ENCODE peak calls at places on chromosome 5, in nine cellular contexts. A is neural crest cell; H is thyroid gland; S is stimulated activated CD4-positive, alpha-beta T cell treated with anti-CD3 and anti-CD28 coated beads, TNF-alpha, amount 100 ng/mL, for 24 hours; Q is tibial artery; O is H9; X is NCI-H460; E is activated gamma-delta T cell treated with Interleukin-2 at 50 U/mL for 16 hours; L is hippocampal formation. D is an unnamed sample.

GRCh38 chr5:51684794-51685355 is 301.6 kb downstream of the ISL1 start:
- DNase-seq in A (no peak), H (no peak), S (no peak), Q (no peak), O (no peak), X (no peak), E (no peak), L (no peak), D (no peak)

GRCh38 chr5:169302491-169303118 is 1.7 kb upstream of the SLIT3 start:
- DNase-seq in A (peak), H (peak), S (peak), Q (peak), O (peak), X (peak), E (peak), L (peak), D (peak)

GRCh38 chr5:12071455-12071854 is 167.2 kb upstream of the CTNND2 start:
- DNase-seq in A (no peak), H (no peak), S (no peak), Q (no peak), O (no peak), X (no peak), E (no peak), L (no peak), D (no peak)

GRCh38 chr5:127700237-127700766 is 2.9 kb upstream of the CCDC192 start:
- DNase-seq in A (no peak), H (no peak), S (no peak), Q (no peak), O (no peak), X (no peak), E (no peak), L (no peak), D (no peak)

GRCh38 chr5:172370648-172371248 is 83.6 kb downstream of the SH3PXD2B start:
- DNase-seq in A (peak), H (no peak), S (no peak), Q (no peak), O (no peak), X (peak), E (no peak), L (no peak), D (no peak)

GRCh38 chr5:136080483-136081180 is 51.8 kb downstream of the TGFBI start:
- DNase-seq in A (no peak), H (peak), S (peak), Q (peak), O (peak), X (peak), E (peak), L (peak), D (peak)

GRCh38 chr5:115194671-115195070 is 25.0 kb upstream of the TRIM36 start:
- DNase-seq in A (no peak), H (no peak), S (no peak), Q (no peak), O (no peak), X (no peak), E (no peak), L (no peak), D (no peak)

GRCh38 chr5:107542428-107542827 is 128.3 kb downstream of the EFNA5 start:
- DNase-seq in A (no peak), H (peak), S (no peak), Q (peak), O (no peak), X (peak), E (no peak), L (no peak), D (peak)

GRCh38 chr5:171813270-171813669 is 27.7 kb downstream of the SMIM23 start:
- DNase-seq in A (no peak), H (no peak), S (no peak), Q (no peak), O (no peak), X (no peak), E (no peak), L (no peak), D (no peak)

GRCh38 chr5:132003170-132003744 is 8.2 kb downstream of the ACSL6 start:
- DNase-seq in A (peak), H (peak), S (no peak), Q (no peak), O (peak), X (no peak), E (no peak), L (peak), D (no peak)

GRCh38 chr5:43802119-43802518 is 199.1 kb downstream of the NNT start:
- DNase-seq in A (no peak), H (no peak), S (no peak), Q (no peak), O (no peak), X (no peak), E (no peak), L (no peak), D (no peak)

GRCh38 chr5:160009591-160009989 is 651 bp downstream of the TTC1 start:
- DNase-seq in A (no peak), H (peak), S (no peak), Q (no peak), O (no peak), X (no peak), E (no peak), L (no peak), D (no peak)

GRCh38 chr5:25516136-25516535 is 871.4 kb upstream of the CDH10 start:
- DNase-seq in A (no peak), H (no peak), S (no peak), Q (no peak), O (no peak), X (no peak), E (no peak), L (no peak), D (no peak)

GRCh38 chr5:135134686-135135381 is 100.8 kb upstream of the PITX1 start:
- DNase-seq in A (no peak), H (no peak), S (no peak), Q (no peak), O (no peak), X (no peak), E (no peak), L (no peak), D (no peak)

GRCh38 chr5:10452768-10453331 is 11.2 kb downstream of the ROPN1L start:
- DNase-seq in A (no peak), H (no peak), S (no peak), Q (no peak), O (peak), X (peak), E (no peak), L (no peak), D (no peak)

GRCh38 chr5:7850241-7850532 is 746 bp downstream of the CFAP90 start:
- DNase-seq in A (no peak), H (peak), S (no peak), Q (no peak), O (peak), X (no peak), E (peak), L (no peak), D (no peak)

GRCh38 chr5:30659417-30659816 is 534.1 kb upstream of the CDH6 start:
- DNase-seq in A (no peak), H (no peak), S (no peak), Q (no peak), O (no peak), X (no peak), E (no peak), L (no peak), D (no peak)

GRCh38 chr5:73591698-73592501 is 26.4 kb downstream of the UTP15 start:
- DNase-seq in A (no peak), H (no peak), S (no peak), Q (no peak), O (no peak), X (no peak), E (no peak), L (no peak), D (no peak)

GRCh38 chr5:38738898-38739743 is 106.7 kb upstream of the OSMR start:
- DNase-seq in A (no peak), H (no peak), S (no peak), Q (no peak), O (no peak), X (no peak), E (no peak), L (no peak), D (no peak)

GRCh38 chr5:121189569-121190305 is 661.9 kb upstream of the FTMT start:
- DNase-seq in A (no peak), H (peak), S (no peak), Q (no peak), O (no peak), X (no peak), E (no peak), L (no peak), D (no peak)

GRCh38 chr5:74311961-74312360 is 328.6 kb downstream of the ENC1 start:
- DNase-seq in A (no peak), H (peak), S (no peak), Q (peak), O (no peak), X (no peak), E (no peak), L (no peak), D (peak)

GRCh38 chr5:395921-396714 is 46.9 kb upstream of the EXOC3 start:
- DNase-seq in A (no peak), H (no peak), S (no peak), Q (peak), O (no peak), X (no peak), E (no peak), L (no peak), D (no peak)

GRCh38 chr5:166624573-166624972 is 1666.9 kb upstream of the WWC1 start:
- DNase-seq in A (no peak), H (no peak), S (no peak), Q (no peak), O (no peak), X (no peak), E (no peak), L (no peak), D (no peak)

GRCh38 chr5:172110921-172111873 is 76.8 kb downstream of the STK10 start:
- DNase-seq in A (no peak), H (no peak), S (peak), Q (no peak), O (peak), X (no peak), E (peak), L (no peak), D (no peak)

GRCh38 chr5:167412506-167412905 is 878.9 kb upstream of the WWC1 start:
- DNase-seq in A (no peak), H (no peak), S (no peak), Q (no peak), O (no peak), X (no peak), E (no peak), L (no peak), D (no peak)

GRCh38 chr5:153523196-153523595 is 32.7 kb downstream of the GRIA1 start:
- DNase-seq in A (no peak), H (no peak), S (no peak), Q (no peak), O (no peak), X (no peak), E (no peak), L (no peak), D (no peak)